ENCODE peak calls at places on chromosomes 12 and 14, in four cellular contexts. T, M, B and Y are unnamed samples.

GRCh38 chr12:109169262-109169661 is 52.9 kb downstream of the ACACB start:
- DNase-seq in T (no peak), M (no peak), B (no peak), Y (no peak)

GRCh38 chr14:100147181-100147631 is 12.2 kb downstream of the DEGS2 start:
- DNase-seq in M (no peak), B (no peak), T (no peak), Y (no peak)

GRCh38 chr12:83388551-83388950 is 701.8 kb downstream of the TMTC2 start:
- DNase-seq in M (no peak), B (no peak), T (no peak), Y (no peak)

GRCh38 chr12:49941556-49942511 is 8.7 kb upstream of the AQP2 start:
- DNase-seq in B (no peak), M (no peak), T (no peak), Y (no peak)

GRCh38 chr14:84458881-84459280 is 1071.1 kb upstream of the FLRT2 start:
- DNase-seq in T (no peak), M (no peak), B (no peak), Y (no peak)

GRCh38 chr14:65281991-65282908 is 130.3 kb upstream of the FUT8 start:
- DNase-seq in T (peak), M (no peak), B (no peak), Y (no peak)

GRCh38 chr14:32710351-32711102 is 228.2 kb upstream of the NPAS3 start:
- DNase-seq in M (no peak), T (no peak), B (no peak), Y (peak)

GRCh38 chr12:3743803-3744202 is 9.1 kb downstream of the CRACR2A start:
- DNase-seq in B (no peak), T (no peak), M (no peak), Y (no peak)

GRCh38 chr12:24948816-24949722 is at the start of gene BCAT1:
- DNase-seq in M (peak), T (peak), B (peak), Y (peak)

GRCh38 chr14:102056694-102057442 is 30.0 kb downstream of the HSP90AA1 start:
- DNase-seq in B (no peak), M (no peak), T (no peak), Y (no peak)

GRCh38 chr14:57417228-57417627 is 26.8 kb downstream of the NAA30 start:
- DNase-seq in B (no peak), M (no peak), T (no peak), Y (no peak)

GRCh38 chr14:61640158-61640833 is 55.0 kb upstream of the HIF1A start:
- DNase-seq in B (no peak), M (no peak), T (no peak), Y (no peak)

GRCh38 chr12:110120878-110121277 is 3.3 kb upstream of the IFT81 start:
- DNase-seq in M (no peak), B (no peak), T (no peak), Y (peak)

GRCh38 chr14:73754911-73755360 is 40.8 kb upstream of the PNMA1 start:
- DNase-seq in T (no peak), M (peak), B (peak), Y (no peak)

GRCh38 chr12:101743724-101744472 is 4.6 kb upstream of the SYCP3 start:
- DNase-seq in M (no peak), T (no peak), B (no peak), Y (no peak)

GRCh38 chr12:14873440-14874185 is 12.0 kb downstream of the MGP start:
- DNase-seq in B (no peak), T (no peak), M (no peak), Y (no peak)

GRCh38 chr12:12704593-12705230 is 8.7 kb upstream of the GPR19 start:
- DNase-seq in M (peak), B (peak), T (peak), Y (peak)

GRCh38 chr14:61268797-61269196 is 12.3 kb downstream of the TMEM30B start:
- DNase-seq in T (no peak), M (no peak), B (no peak), Y (no peak)

GRCh38 chr14:83491091-83491490 is 1957.4 kb upstream of the SEL1L start:
- DNase-seq in B (no peak), M (no peak), T (no peak), Y (no peak)

GRCh38 chr12:131089526-131090253 is 136.0 kb downstream of the ADGRD1 start:
- DNase-seq in T (no peak), M (no peak), B (no peak), Y (no peak)

GRCh38 chr14:61461808-61462275 is 140.5 kb downstream of the PRKCH start:
- DNase-seq in T (peak), M (peak), B (no peak), Y (peak)

GRCh38 chr14:93028724-93029076 is 87.0 kb downstream of the ITPK1 start:
- DNase-seq in T (no peak), B (no peak), M (no peak), Y (no peak)

GRCh38 chr14:29030970-29031369 is 264.4 kb downstream of the FOXG1 start:
- DNase-seq in M (no peak), T (no peak), B (no peak), Y (peak)

GRCh38 chr14:96926006-96926405 is 128.8 kb downstream of the VRK1 start:
- DNase-seq in B (no peak), T (no peak), M (no peak), Y (no peak)

GRCh38 chr14:70498191-70498590 is 36.6 kb downstream of the ADAM20 start:
- DNase-seq in M (no peak), T (no peak), B (no peak), Y (no peak)

GRCh38 chr12:8697120-8697475 is 693 bp upstream of the RIMKLB start:
- DNase-seq in M (no peak), T (peak), B (no peak), Y (peak)

GRCh38 chr12:106070147-106070546 is 68.6 kb downstream of the NUAK1 start:
- DNase-seq in B (no peak), T (no peak), M (no peak), Y (no peak)

GRCh38 chr14:99944241-99944651 is 121.0 kb upstream of the EVL start:
- DNase-seq in B (peak), T (no peak), M (no peak), Y (no peak)

GRCh38 chr14:75604979-75605825 is 26.8 kb downstream of the FLVCR2 start:
- DNase-seq in T (no peak), M (no peak), B (no peak), Y (peak)

GRCh38 chr12:109995366-109995702 is 834 bp downstream of the GIT2 start:
- DNase-seq in M (peak), B (no peak), T (no peak), Y (no peak)

GRCh38 chr12:32344047-32344446 is 55.3 kb upstream of the FGD4 start:
- DNase-seq in B (no peak), T (no peak), M (no peak), Y (peak)

GRCh38 chr14:36066636-36067035 is 109.9 kb downstream of the PTCSC3 start:
- DNase-seq in T (peak), B (no peak), M (no peak), Y (peak)

GRCh38 chr14:74605531-74606223 is 6.4 kb downstream of the LTBP2 start:
- DNase-seq in T (no peak), B (no peak), M (no peak), Y (no peak)

GRCh38 chr14:22456986-22457594 is 131.9 kb downstream of the DAD1 start:
- DNase-seq in B (no peak), M (no peak), T (no peak), Y (no peak)

GRCh38 chr14:49992901-49993335 is 100.0 kb downstream of the ARF6 start:
- DNase-seq in T (no peak), M (no peak), B (no peak), Y (no peak)

GRCh38 chr14:90483551-90483950 is 86.7 kb downstream of the CALM1 start:
- DNase-seq in T (no peak), B (peak), M (no peak), Y (peak)

GRCh38 chr12:4117386-4118016 is 156.1 kb upstream of the CCND2 start:
- DNase-seq in B (no peak), T (no peak), M (no peak), Y (no peak)

DNA sequence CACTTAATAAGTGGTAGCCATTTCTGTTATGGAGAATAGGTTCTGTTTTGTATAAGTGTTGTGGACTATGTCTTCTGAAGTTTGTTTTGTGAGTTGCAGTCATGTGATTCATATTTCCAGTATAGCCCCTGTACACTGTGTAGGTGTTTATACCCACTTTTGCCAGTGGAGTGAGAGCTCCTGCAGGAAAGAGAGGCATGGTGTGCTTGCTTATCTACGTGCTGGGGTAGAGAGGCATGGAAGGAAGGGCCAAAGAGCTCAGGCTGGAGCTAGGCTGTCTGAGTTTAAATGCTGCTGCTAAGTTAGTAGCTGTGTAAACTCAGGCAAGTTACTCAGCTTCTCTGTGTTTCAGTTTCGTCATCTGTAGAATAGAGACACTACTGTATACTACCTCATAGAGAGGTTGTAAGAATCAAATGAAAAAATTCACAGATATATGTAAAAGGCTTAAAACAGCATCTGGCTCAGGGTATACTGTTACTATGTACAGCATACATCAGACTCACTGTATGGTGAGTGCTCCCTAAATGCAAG is 88.2 kb upstream of the SLC38A2 start:
- DNase-seq in M (no peak), B (no peak), T (no peak), Y (no peak)
- H3K4me3 ChIP-seq in M (no peak), B (no peak), T (no peak), Y (no peak)

DNA sequence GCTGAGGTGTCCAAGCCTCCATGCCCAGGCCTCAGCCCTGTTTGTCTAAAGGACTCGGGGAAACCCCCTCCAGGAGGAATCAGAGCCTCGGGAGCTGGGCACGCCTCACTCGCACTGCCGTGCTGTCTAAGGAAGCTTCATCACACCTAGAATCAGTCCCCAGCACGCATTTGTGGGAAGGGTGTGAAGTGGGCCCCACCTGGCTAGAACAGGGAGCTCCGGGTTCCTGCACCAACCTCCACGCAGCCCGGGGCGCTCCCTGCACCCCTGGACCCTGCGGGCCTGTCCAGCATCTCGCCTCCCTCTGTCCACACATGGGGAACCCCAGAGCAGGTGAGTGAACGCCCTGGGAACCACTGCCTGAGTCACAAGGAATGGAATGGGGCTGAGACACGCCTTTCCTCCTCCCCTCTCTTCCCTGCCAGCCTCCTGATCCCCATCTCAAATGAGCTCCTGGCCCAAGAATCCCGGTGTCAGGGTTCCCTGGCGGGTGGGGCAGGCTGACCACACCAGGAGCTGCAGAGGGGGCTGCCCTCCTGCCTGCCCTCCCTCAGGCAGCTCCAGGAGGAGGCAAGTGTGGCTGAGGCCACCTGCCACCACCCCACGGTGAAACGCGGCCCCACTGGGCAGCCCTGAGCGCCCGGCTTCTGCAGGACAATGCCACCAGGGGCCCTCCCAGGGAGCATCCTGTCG is 44.6 kb downstream of the GALNT9 start:
- DNase-seq in M (no peak), B (no peak), T (peak), Y (peak)
- TF ChIP-seq CTCF in M (no peak), B (no peak), T (no peak), Y (no peak)

GRCh38 chr12:27577688-27578087 is 53.7 kb downstream of the PPFIBP1 start:
- DNase-seq in T (no peak), M (no peak), B (no peak), Y (no peak)

GRCh38 chr12:27573972-27574371 is 50.0 kb downstream of the PPFIBP1 start:
- DNase-seq in T (peak), M (no peak), B (no peak), Y (peak)

GRCh38 chr12:27575099-27575779 is 51.2 kb downstream of the PPFIBP1 start:
- DNase-seq in T (no peak), B (no peak), M (no peak), Y (no peak)

GRCh38 chr12:27576667-27577347 is 52.8 kb downstream of the PPFIBP1 start:
- DNase-seq in B (no peak), T (no peak), M (no peak), Y (no peak)

DNA sequence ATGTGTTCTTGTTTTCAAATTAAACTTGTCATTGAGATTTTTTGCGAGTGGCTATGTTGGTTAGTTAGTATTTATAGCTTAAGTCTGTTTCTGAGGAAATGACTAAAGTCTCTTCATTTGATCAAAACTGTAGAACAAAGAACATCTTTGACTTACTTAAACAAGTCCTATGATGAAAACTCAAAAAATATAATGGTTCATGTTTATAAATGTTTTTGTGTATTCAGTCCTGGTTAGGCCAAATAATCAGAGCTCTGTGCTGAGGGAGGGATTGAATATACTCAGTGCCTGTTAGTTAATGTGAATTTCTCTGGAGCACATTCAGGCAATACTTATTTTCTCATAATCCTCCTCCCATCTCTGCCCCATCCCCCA is 51.8 kb downstream of the PPFIBP1 start:
- DNase-seq in M (no peak), T (no peak), B (no peak), Y (no peak)
- H3K4me3 ChIP-seq in M (no peak), T (no peak), B (no peak), Y (no peak)

DNA sequence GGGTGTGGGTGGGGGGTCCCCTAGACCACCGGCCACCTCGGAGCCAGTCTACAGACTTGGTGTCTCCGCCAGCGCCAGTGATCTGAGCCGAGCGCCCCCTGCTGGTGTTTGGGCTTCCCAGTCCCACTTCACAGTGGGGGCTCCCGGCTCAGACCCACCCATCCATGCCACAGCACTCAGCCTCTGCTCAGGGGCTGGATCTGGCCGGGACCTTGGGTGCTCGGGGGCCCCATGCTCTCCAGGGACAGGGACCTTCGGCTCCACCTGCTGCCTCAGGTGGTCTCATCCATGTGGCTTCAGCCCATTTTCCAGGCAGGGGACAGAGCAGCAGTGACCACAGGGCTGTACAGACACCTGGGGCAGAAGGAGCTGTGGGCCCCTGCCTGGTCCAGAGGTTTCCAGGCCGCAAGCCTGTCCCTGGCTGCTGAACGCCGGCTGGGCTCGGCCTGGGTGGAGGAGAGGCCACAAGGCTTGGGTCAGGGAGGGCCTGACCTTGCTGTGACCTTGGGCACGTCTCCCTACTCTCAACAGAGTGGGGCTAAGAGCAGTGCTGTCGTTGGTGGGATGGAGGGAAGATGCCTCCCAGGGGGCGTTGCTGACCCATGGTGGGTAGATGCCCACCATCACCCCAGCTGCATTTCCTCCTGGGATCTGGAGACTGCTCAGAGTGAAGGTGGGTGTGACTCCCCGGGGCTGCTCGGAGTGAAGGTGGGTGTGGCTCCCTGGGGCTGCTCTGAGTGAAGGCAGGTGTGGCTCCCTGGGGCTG is 86.3 kb downstream of the KIF26A start:
- DNase-seq in B (no peak), M (no peak), T (no peak), Y (no peak)
- TF ChIP-seq CTCF in B (no peak), M (no peak), T (no peak), Y (no peak)

GRCh38 chr14:80496090-80496489 is 284.8 kb upstream of the DIO2 start:
- DNase-seq in M (no peak), B (no peak), T (no peak), Y (no peak)
- H3K4me3 ChIP-seq in M (no peak), B (no peak), T (no peak), Y (no peak)

DNA sequence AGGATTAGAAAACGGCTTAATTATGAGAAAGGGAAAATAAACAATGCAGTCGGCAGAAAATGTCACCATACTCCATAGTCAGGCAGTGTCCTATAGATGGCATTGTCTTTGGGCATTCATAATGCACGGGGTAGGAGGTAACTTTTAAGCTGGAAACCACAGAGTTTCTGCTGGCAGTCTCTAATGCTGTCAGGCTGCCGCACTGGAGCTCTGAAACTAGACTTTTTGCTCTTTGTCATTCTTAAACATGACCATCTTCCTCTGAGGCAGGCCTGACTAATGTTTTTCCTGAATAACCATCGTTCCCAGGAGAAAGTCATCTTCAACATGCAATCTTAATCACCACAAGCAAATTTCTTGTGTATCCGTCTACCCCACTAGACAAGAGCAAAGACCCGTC is 108.8 kb downstream of the ETNK1 start:
- DNase-seq in B (no peak), T (no peak), M (no peak), Y (peak)
- TF ChIP-seq CTCF in B (no peak), T (no peak), M (no peak), Y (no peak)

DNA sequence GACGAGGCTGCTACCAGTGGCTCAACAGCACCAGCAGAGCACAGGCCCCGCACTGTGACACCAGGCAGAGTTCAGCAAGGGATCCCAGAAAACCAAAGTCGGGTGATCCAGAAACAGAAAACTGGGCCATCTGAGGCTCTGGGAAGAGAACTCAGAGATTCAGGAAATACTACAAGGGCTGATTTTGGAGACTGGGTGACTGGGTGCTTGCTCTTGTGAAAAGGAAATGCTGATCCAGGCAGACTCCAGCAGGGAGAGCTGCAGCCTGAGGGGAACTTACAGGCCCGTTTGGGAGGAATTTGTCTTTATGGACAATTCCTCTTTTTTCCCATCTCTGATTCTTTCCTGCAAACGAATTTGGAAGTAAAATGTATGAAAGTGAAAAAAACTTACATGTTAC is 28.2 kb downstream of the FOXN3 start:
- DNase-seq in M (no peak), B (no peak), T (no peak), Y (peak)
- H3K4me3 ChIP-seq in M (no peak), B (no peak), T (no peak), Y (no peak)